ENCODE peak calls at places on chromosomes 13 and 19, in eight cellular contexts. R is tibial nerve, B is PC-3, U is cardiac fibroblast, D is fibroblast of lung, I is transverse colon, V is mammary epithelial cell, Y is OCI-LY7. C is an unnamed sample.

GRCh38 chr13:113442354-113442984 is 10.8 kb downstream of the ADPRHL1 start:
- DNase-seq in R (no peak), B (no peak), U (no peak), D (no peak), I (no peak), V (no peak), Y (no peak), C (no peak)

GRCh38 chr13:25939961-25940687 is 111.7 kb downstream of the SHISA2 start:
- DNase-seq in R (no peak), B (no peak), U (no peak), D (no peak), I (no peak), V (no peak), Y (no peak), C (no peak)

GRCh38 chr13:40126301-40127085 is 471.0 kb downstream of the COG6 start:
- DNase-seq in R (no peak), B (no peak), U (no peak), D (no peak), I (no peak), V (no peak), Y (peak), C (no peak)

GRCh38 chr13:98478134-98479129 is 98.5 kb downstream of the STK24 start:
- DNase-seq in R (no peak), B (peak), U (no peak), D (peak), I (no peak), V (peak), Y (peak), C (no peak)

GRCh38 chr13:44117351-44117750 is 237.6 kb downstream of the LACC1 start:
- DNase-seq in R (no peak), B (no peak), U (peak), D (peak), I (no peak), V (no peak), Y (peak), C (peak)

GRCh38 chr19:54481326-54481930 is 8.3 kb upstream of the CDC42EP5 start:
- DNase-seq in R (no peak), B (peak), U (peak), D (no peak), I (no peak), V (peak), Y (peak), C (peak)

GRCh38 chr19:21084343-21084742 is 2.3 kb downstream of the ZNF714 start:
- DNase-seq in R (no peak), B (no peak), U (peak), D (peak), I (no peak), V (peak), Y (no peak), C (peak)

GRCh38 chr13:73598021-73598712 is 536.0 kb downstream of the KLF12 start:
- DNase-seq in R (no peak), B (peak), U (peak), D (peak), I (no peak), V (peak), Y (no peak), C (peak)

GRCh38 chr13:91719033-91719432 is 320.6 kb downstream of the GPC5 start:
- DNase-seq in R (no peak), B (peak), U (peak), D (peak), I (no peak), V (no peak), Y (no peak), C (peak)

GRCh38 chr13:109211616-109212015 is 574.8 kb downstream of the IRS2 start:
- DNase-seq in R (no peak), B (peak), U (no peak), D (peak), I (no peak), V (peak), Y (no peak), C (peak)

GRCh38 chr13:40190656-40191100 is 475.8 kb downstream of the FOXO1 start:
- DNase-seq in R (peak), B (peak), U (peak), D (peak), I (peak), V (peak), Y (peak), C (peak)

GRCh38 chr13:40533072-40533471 is 133.4 kb downstream of the FOXO1 start:
- DNase-seq in R (no peak), B (no peak), U (no peak), D (no peak), I (no peak), V (no peak), Y (no peak), C (no peak)

GRCh38 chr13:110756268-110756667 is 42.8 kb downstream of the ING1 start:
- DNase-seq in R (no peak), B (no peak), U (peak), D (peak), I (no peak), V (no peak), Y (no peak), C (peak)

GRCh38 chr19:46297700-46298476 is 1.0 kb downstream of the HIF3A start:
- DNase-seq in R (peak), B (no peak), U (peak), D (no peak), I (peak), V (no peak), Y (no peak), C (peak)

GRCh38 chr13:28001837-28002473 is 13.5 kb upstream of the URAD start:
- DNase-seq in R (no peak), B (no peak), U (no peak), D (no peak), I (no peak), V (no peak), Y (no peak), C (no peak)

GRCh38 chr13:55653497-55653896 is 1487.2 kb upstream of the PRR20A start:
- DNase-seq in R (no peak), B (no peak), U (no peak), D (no peak), I (no peak), V (no peak), Y (no peak), C (no peak)

GRCh38 chr13:27662738-27663470 is 41.2 kb downstream of the POLR1D start:
- DNase-seq in R (no peak), B (no peak), U (no peak), D (no peak), I (no peak), V (no peak), Y (no peak), C (no peak)

GRCh38 chr19:51803965-51804364 is 9.0 kb downstream of the FPR3 start:
- DNase-seq in R (no peak), B (peak), U (peak), D (no peak), I (no peak), V (no peak), Y (no peak), C (no peak)

GRCh38 chr13:75132800-75133695 is 348.9 kb downstream of the TBC1D4 start:
- DNase-seq in R (no peak), B (no peak), U (no peak), D (peak), I (no peak), V (peak), Y (no peak), C (no peak)

GRCh38 chr19:33377586-33378475 is 4.3 kb downstream of the CEBPG start:
- DNase-seq in R (no peak), B (no peak), U (no peak), D (peak), I (no peak), V (no peak), Y (no peak), C (peak)

GRCh38 chr13:108895220-108895704 is 265.9 kb downstream of the MYO16 start:
- DNase-seq in R (peak), B (peak), U (peak), D (peak), I (no peak), V (peak), Y (peak), C (peak)

GRCh38 chr13:113091211-113091771 is 14.3 kb upstream of the F7 start:
- DNase-seq in R (no peak), B (no peak), U (no peak), D (no peak), I (no peak), V (no peak), Y (no peak), C (no peak)

GRCh38 chr19:33429891-33430673 is 56.6 kb downstream of the CEBPG start:
- DNase-seq in R (no peak), B (no peak), U (no peak), D (no peak), I (no peak), V (no peak), Y (no peak), C (no peak)

GRCh38 chr13:41074523-41074922 is 13.2 kb downstream of the WBP4 start:
- DNase-seq in R (no peak), B (no peak), U (no peak), D (no peak), I (no peak), V (no peak), Y (no peak), C (no peak)

GRCh38 chr19:16070366-16070990 is 5.8 kb upstream of the TPM4 start:
- DNase-seq in R (no peak), B (peak), U (no peak), D (no peak), I (peak), V (peak), Y (peak), C (no peak)

GRCh38 chr19:54959840-54960239 is 6.3 kb upstream of the NLRP2 start:
- DNase-seq in R (no peak), B (no peak), U (no peak), D (no peak), I (no peak), V (no peak), Y (peak), C (no peak)

GRCh38 chr19:20365146-20365545 is 198.1 kb downstream of the ZNF486 start:
- DNase-seq in R (no peak), B (no peak), U (no peak), D (no peak), I (no peak), V (no peak), Y (no peak), C (no peak)

GRCh38 chr19:49362048-49362925 is at the start of gene TEAD2:
- DNase-seq in R (peak), B (peak), U (peak), D (peak), I (peak), V (peak), Y (no peak), C (peak)

GRCh38 chr19:4108767-4109625 is 14.9 kb downstream of the MAP2K2 start:
- DNase-seq in R (no peak), B (no peak), U (no peak), D (no peak), I (peak), V (no peak), Y (no peak), C (no peak)

GRCh38 chr19:10408511-10409291 is 5.4 kb upstream of the CDC37 start:
- DNase-seq in R (no peak), B (no peak), U (no peak), D (no peak), I (peak), V (no peak), Y (peak), C (no peak)

GRCh38 chr19:43525836-43526771 is 897 bp downstream of the ETHE1 start:
- DNase-seq in R (no peak), B (peak), U (no peak), D (no peak), I (peak), V (peak), Y (no peak), C (no peak)

GRCh38 chr13:48078251-48078656 is 16.6 kb downstream of the MED4 start:
- DNase-seq in R (no peak), B (peak), U (peak), D (peak), I (peak), V (peak), Y (peak), C (peak)

GRCh38 chr13:60590775-60591174 is 193.8 kb downstream of the TDRD3 start:
- DNase-seq in R (no peak), B (no peak), U (no peak), D (peak), I (no peak), V (no peak), Y (no peak), C (no peak)
- H3K4me3 ChIP-seq in R (no peak), B (no peak), U (no peak), D (no peak), I (no peak), V (no peak), Y (no peak), C (no peak)

GRCh38 chr19:28961772-28962500 is 251.0 kb downstream of the UQCRFS1 start:
- DNase-seq in R (no peak), B (no peak), U (peak), D (peak), I (no peak), V (no peak), Y (no peak), C (peak)

GRCh38 chr19:28956421-28956820 is 256.5 kb downstream of the UQCRFS1 start:
- DNase-seq in R (no peak), B (no peak), U (no peak), D (no peak), I (no peak), V (no peak), Y (no peak), C (no peak)

GRCh38 chr19:28960986-28961705 is 251.8 kb downstream of the UQCRFS1 start:
- DNase-seq in R (no peak), B (no peak), U (peak), D (peak), I (no peak), V (peak), Y (no peak), C (peak)

GRCh38 chr19:28960586-28960985 is 252.4 kb downstream of the UQCRFS1 start:
- DNase-seq in R (no peak), B (no peak), U (no peak), D (no peak), I (no peak), V (no peak), Y (no peak), C (no peak)

GRCh38 chr19:28956971-28957370 is 256.0 kb downstream of the UQCRFS1 start:
- DNase-seq in R (no peak), B (no peak), U (no peak), D (no peak), I (no peak), V (no peak), Y (no peak), C (no peak)
- TF ChIP-seq CTCF in R (no peak), B (no peak), U (no peak), D (no peak), I (no peak), V (no peak), Y (no peak), C (no peak)

DNA sequence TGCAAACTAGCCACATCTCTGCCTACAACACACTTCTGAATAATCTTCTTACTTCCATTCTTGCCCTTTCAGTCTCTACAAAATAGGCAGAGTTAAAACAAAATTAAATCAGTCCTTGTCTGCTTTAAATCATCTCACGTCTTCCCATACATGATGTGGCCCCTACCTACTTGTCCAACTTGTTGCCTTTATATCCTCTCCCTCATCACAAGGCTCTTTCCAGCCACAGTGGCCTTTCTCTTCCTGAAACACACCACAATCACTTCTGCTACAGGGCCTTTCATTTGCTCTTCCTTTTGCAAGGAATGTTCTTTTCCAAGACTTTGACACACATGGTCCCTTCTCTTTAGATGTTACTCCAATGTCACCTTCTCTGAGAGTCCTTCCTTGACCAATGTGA is 1.7 kb downstream of the RBM26 start:
- DNase-seq in R (no peak), B (no peak), U (no peak), D (no peak), I (no peak), V (no peak), Y (no peak), C (no peak)
- H3K4me3 ChIP-seq in R (peak), B (peak), U (peak), D (peak), I (peak), V (peak), Y (peak), C (peak)

GRCh38 chr19:6717036-6717435 is 3.4 kb downstream of the C3 start:
- DNase-seq in R (no peak), B (no peak), U (no peak), D (no peak), I (no peak), V (no peak), Y (no peak), C (no peak)
- TF ChIP-seq CTCF in R (no peak), B (peak), U (no peak), D (no peak), I (no peak), V (peak), Y (peak), C (no peak)

DNA sequence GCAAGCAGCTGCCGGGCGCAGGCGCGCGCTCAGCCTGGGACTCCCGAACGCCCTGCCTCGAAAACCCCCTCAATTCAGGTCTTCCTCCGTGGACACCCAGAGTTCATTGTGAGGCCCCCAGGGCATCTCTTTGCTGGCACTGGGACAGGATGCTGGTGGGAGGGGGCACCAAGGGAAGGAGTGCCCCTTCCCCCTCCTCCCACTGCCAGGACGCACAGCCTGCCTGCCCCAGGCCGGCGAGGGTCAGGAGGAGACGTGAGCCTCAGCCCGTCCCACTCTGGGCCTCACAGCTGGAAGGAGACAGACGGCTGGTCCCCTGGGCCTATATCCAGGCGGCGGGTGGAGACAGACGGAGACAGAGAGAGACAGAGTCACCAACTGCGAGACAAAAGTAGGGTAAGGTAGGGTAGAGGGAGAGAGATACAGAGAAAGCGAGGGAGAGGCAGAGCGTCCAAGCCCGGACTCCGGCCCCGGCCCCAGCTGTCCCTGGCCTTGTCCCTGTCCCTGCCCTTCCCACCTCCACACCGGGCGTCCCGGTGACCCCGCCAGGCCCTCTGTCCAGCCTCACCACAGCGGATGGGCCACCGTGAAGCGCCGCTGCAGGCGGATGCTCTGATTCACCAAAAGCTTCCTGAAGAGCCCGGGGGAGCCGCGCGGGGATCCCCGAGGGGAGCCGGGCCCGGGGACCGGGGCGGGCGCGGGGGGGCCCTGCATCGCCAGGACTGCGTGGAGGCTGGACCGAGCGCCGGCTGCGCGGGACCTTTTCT is at the start of gene PDE4C:
- DNase-seq in R (no peak), B (no peak), U (peak), D (no peak), I (no peak), V (no peak), Y (no peak), C (no peak)
- H3K4me3 ChIP-seq in R (no peak), B (no peak), U (no peak), D (no peak), I (peak), V (no peak), Y (no peak), C (no peak)

DNA sequence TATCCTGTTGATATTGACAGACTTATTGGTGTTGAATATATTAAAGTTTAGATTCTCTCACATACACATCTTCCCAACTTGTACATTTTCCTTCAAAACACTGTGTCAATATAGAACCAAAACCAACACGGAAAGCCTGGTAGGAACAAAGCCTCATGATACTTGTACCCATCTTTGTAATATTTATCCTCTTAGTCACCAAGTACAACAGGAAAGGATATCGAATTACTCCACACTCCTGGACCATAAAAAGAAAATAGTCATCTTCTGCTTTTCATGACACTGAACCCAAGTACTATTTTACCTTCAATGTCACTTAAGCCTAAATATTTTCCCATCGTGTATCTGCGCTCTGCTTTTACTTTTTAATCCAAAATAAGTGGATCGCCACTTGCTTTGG is 702.9 kb upstream of the PCDH9 start:
- DNase-seq in R (no peak), B (peak), U (no peak), D (no peak), I (no peak), V (no peak), Y (no peak), C (no peak)
- TF ChIP-seq CTCF in R (no peak), B (no peak), U (no peak), D (no peak), I (no peak), V (no peak), Y (no peak), C (no peak)

DNA sequence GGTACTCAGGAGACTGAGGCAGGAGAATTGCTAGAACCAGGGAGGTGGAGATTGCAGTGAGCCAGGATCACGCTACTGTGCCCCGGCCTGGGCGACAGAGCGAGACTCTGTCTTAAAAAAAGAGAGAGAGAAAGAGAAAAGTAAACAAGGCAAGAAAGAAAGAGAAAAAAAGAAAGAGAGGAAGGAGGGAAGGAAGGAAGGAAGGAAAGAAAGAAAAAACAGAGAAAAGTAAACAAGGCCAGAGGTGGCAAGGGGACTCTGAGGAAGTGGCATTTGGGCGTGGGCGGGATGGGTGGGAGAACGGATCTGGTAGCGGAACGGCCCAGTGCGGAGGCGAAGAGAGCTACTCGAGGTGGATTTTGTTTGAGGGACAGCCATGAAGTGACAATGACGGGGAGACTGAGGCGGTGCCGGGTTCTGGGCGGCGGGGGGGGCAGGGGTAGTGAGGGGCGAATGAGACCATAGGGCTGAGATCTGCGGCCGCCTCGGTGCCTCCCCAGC is 7.4 kb upstream of the ARRDC2 start:
- DNase-seq in R (no peak), B (no peak), U (no peak), D (no peak), I (no peak), V (no peak), Y (no peak), C (no peak)
- H3K4me3 ChIP-seq in R (peak), B (peak), U (peak), D (no peak), I (peak), V (peak), Y (peak), C (peak)

GRCh38 chr13:46179576-46180368 is 2.2 kb downstream of the LCP1 start:
- DNase-seq in R (peak), B (no peak), U (no peak), D (no peak), I (peak), V (no peak), Y (peak), C (no peak)

GRCh38 chr13:46178821-46179220 is 3.2 kb downstream of the LCP1 start:
- DNase-seq in R (no peak), B (no peak), U (no peak), D (no peak), I (no peak), V (no peak), Y (no peak), C (no peak)

GRCh38 chr13:46178143-46178542 is 3.8 kb downstream of the LCP1 start:
- DNase-seq in R (peak), B (no peak), U (no peak), D (no peak), I (no peak), V (no peak), Y (no peak), C (no peak)

GRCh38 chr13:46173656-46174055 is 8.3 kb downstream of the LCP1 start:
- DNase-seq in R (no peak), B (no peak), U (no peak), D (no peak), I (no peak), V (no peak), Y (peak), C (no peak)

GRCh38 chr13:46176756-46177155 is 5.2 kb downstream of the LCP1 start:
- DNase-seq in R (peak), B (no peak), U (no peak), D (no peak), I (no peak), V (no peak), Y (peak), C (no peak)
- TF ChIP-seq CTCF in R (no peak), B (no peak), U (no peak), D (no peak), I (no peak), V (no peak), Y (peak), C (no peak)

GRCh38 chr19:42175952-42176648 is 41.4 kb downstream of the DEDD2 start:
- DNase-seq in R (no peak), B (peak), U (peak), D (peak), I (no peak), V (no peak), Y (no peak), C (peak)
- H3K4me3 ChIP-seq in R (peak), B (peak), U (peak), D (peak), I (peak), V (peak), Y (peak), C (peak)

C was measured in fibroblast of pulmonary artery.